ENCODE peak calls at places on chromosomes 2 and 18, in ten cellular contexts. P, O, V, H, A, R, S, K, F and X are unnamed samples.

GRCh38 chr2:156890498-156891148 is 366.9 kb upstream of the GALNT5 start:
- DNase-seq in P (no peak), O (no peak), V (peak; percentile 1), H (no peak), A (no peak), R (no peak), S (no peak), K (no peak), F (no peak), X (no peak)

GRCh38 chr2:162232027-162232426 is 11.2 kb downstream of the FAP start:
- DNase-seq in P (no peak), O (no peak), V (no peak), H (no peak), A (no peak), R (peak; percentile 44), S (no peak), K (no peak), F (no peak), X (no peak)

GRCh38 chr18:6328624-6329016 is 86.1 kb downstream of the L3MBTL4 start:
- DNase-seq in P (no peak), O (no peak), V (no peak), H (no peak), A (no peak), R (no peak), S (no peak), K (no peak), F (no peak), X (no peak)

GRCh38 chr2:180405520-180405919 is 398.4 kb upstream of the CWC22 start:
- DNase-seq in P (no peak), O (no peak), V (no peak), H (no peak), A (no peak), R (no peak), S (no peak), K (no peak), F (no peak), X (no peak)

GRCh38 chr18:74451148-74451547 is 6.0 kb downstream of the DIPK1C start:
- DNase-seq in P (no peak), O (no peak), V (no peak), H (no peak), A (no peak), R (no peak), S (no peak), K (no peak), F (no peak), X (no peak)

GRCh38 chr18:8484951-8485350 is 124.3 kb upstream of the RAB12 start:
- DNase-seq in P (no peak), O (no peak), V (no peak), H (no peak), A (no peak), R (no peak), S (no peak), K (no peak), F (no peak), X (no peak)

GRCh38 chr18:10563886-10564285 is 38.1 kb downstream of the NAPG start:
- DNase-seq in P (no peak), O (no peak), V (no peak), H (no peak), A (no peak), R (peak; percentile 53), S (no peak), K (no peak), F (peak; percentile 44), X (no peak)

GRCh38 chr18:3499498-3499897 is 49.5 kb downstream of the TGIF1 start:
- DNase-seq in P (no peak), O (no peak), V (no peak), H (no peak), A (no peak), R (no peak), S (no peak), K (peak; percentile 44), F (no peak), X (no peak)

GRCh38 chr2:152175012-152175367 is 573 bp downstream of the STAM2 start:
- DNase-seq in P (no peak), O (no peak), V (no peak), H (no peak), A (no peak), R (no peak), S (no peak), K (no peak), F (no peak), X (no peak)

GRCh38 chr18:24657461-24657860 is 197.0 kb downstream of the HRH4 start:
- DNase-seq in P (no peak), O (no peak), V (no peak), H (no peak), A (no peak), R (no peak), S (no peak), K (no peak), F (no peak), X (no peak)

GRCh38 chr2:32446362-32446761 is 89.5 kb downstream of the BIRC6 start:
- DNase-seq in P (no peak), O (no peak), V (no peak), H (peak; percentile 44), A (no peak), R (no peak), S (no peak), K (no peak), F (no peak), X (no peak)

GRCh38 chr2:12014088-12014960 is 267.9 kb downstream of the LPIN1 start:
- DNase-seq in P (no peak), O (no peak), V (peak; percentile 89), H (no peak), A (peak; percentile 24), R (no peak), S (no peak), K (no peak), F (no peak), X (peak; percentile 70)

GRCh38 chr2:46297546-46298271 is 502 bp downstream of the EPAS1 start:
- DNase-seq in P (peak; percentile 74), O (peak; percentile 1), V (peak; percentile 26), H (peak; percentile 74), A (no peak), R (peak; percentile 80), S (peak; percentile 61), K (peak; percentile 70), F (peak; percentile 91), X (no peak)

GRCh38 chr2:46298272-46298521 is 990 bp downstream of the EPAS1 start:
- DNase-seq in P (no peak), O (no peak), V (no peak), H (no peak), A (no peak), R (no peak), S (no peak), K (no peak), F (no peak), X (no peak)

GRCh38 chr2:46300406-46300832 is 3.2 kb downstream of the EPAS1 start:
- DNase-seq in P (no peak), O (no peak), V (no peak), H (no peak), A (no peak), R (no peak), S (no peak), K (no peak), F (no peak), X (no peak)

GRCh38 chr2:46299365-46300263 is 2.4 kb downstream of the EPAS1 start:
- DNase-seq in P (peak; percentile 71), O (peak; percentile 68), V (peak; percentile 81), H (peak; percentile 77), A (no peak), R (peak; percentile 79), S (no peak), K (peak; percentile 31), F (peak; percentile 66), X (peak; percentile 62)

GRCh38 chr2:46298522-46299351 is 1.5 kb downstream of the EPAS1 start:
- DNase-seq in P (peak; percentile 78), O (peak; percentile 14), V (peak; percentile 52), H (peak; percentile 69), A (no peak), R (peak; percentile 54), S (no peak), K (peak; percentile 47), F (peak; percentile 65), X (peak; percentile 47)
- TF ChIP-seq CTCF in P (peak; percentile 42), O (no peak), V (peak; percentile 27), H (peak; percentile 41), A (peak; percentile 54), R (peak; percentile 24), S (peak; percentile 14), K (no peak), F (no peak), X (peak; percentile 38)

GRCh38 chr2:119826370-119826961 is 66.7 kb downstream of the PTPN4 start:
- DNase-seq in P (no peak), O (peak; percentile 84), V (peak; percentile 22), H (peak; percentile 52), A (no peak), R (no peak), S (no peak), K (peak; percentile 34), F (peak; percentile 42), X (peak; percentile 21)
- TF ChIP-seq CTCF in P (no peak), O (peak; percentile 81), V (peak; percentile 56), H (peak; percentile 63), A (peak; percentile 57), R (peak; percentile 65), S (peak; percentile 71), K (peak; percentile 45), F (peak; percentile 56), X (peak; percentile 50)

GRCh38 chr2:50746526-50746925 is 285.4 kb downstream of the NRXN1 start:
- DNase-seq in P (no peak), O (peak; percentile 62), V (no peak), H (peak; percentile 10), A (no peak), R (peak; percentile 12), S (peak; percentile 10), K (peak; percentile 65), F (peak; percentile 42), X (peak; percentile 27)
- TF ChIP-seq CTCF in P (no peak), O (peak; percentile 81), V (peak; percentile 36), H (peak; percentile 28), A (peak; percentile 35), R (peak; percentile 71), S (peak; percentile 77), K (peak; percentile 66), F (peak; percentile 46), X (peak; percentile 49)

DNA sequence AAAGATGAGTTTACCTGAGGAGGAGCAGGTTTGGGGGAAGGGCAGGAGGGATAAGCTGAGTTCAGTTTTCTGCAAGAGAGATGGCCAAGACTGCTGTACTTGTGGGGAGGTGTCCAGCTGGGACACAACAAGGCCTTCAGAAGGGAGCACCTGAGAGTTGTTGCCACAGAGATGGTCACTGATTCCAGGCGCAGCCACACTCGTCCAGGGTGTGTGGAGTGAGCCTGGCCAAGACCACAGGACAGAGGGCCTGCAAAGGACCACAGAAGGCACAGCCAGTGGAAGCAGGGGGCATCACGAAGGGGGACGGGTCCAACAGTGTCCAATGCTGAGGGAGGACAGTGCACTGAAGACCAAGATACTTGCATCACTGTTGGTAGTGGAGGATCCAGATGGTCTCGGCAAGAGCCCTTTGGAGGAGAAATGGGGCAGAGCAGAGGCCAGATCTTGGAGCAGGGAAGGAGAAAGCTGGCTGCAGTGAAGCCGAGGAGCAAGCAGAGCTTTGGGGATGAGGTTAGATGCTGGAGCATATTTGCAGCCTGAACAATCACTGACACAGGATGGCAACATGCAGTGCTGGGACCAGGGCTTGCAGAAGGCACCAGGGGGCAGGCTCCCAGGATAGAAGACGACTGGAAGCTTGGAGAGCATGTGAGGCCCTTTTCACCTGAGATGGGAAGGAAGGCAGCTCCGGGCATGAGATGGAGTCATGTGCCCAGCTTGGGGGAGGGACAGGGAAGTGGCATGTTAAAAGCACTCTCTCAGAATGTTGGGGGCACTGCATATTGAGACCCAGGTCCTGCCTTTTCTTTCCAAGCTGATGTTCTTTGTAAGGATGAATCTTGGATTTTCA is 214.0 kb downstream of the CYP26B1 start:
- DNase-seq in P (no peak), O (peak; percentile 33), V (peak; percentile 88), H (peak; percentile 69), A (no peak), R (peak; percentile 15), S (no peak), K (no peak), F (no peak), X (no peak)
- TF ChIP-seq CTCF in P (no peak), O (peak; percentile 37), V (peak; percentile 64), H (peak; percentile 18), A (peak; percentile 51), R (peak; percentile 44), S (peak; percentile 35), K (no peak), F (no peak), X (peak; percentile 9)